ENCODE peak calls at places on chromosome 14, in six cellular contexts. Q is endothelial cell, M is AML-193, Z is left cardiac atrium, F is left colon, W is EH. Y is an unnamed sample.

GRCh38 chr14:52397844-52398243 is 83.7 kb downstream of the PTGER2 start:
- DNase-seq in Q (no peak), M (no peak), Z (no peak), F (no peak), W (peak), Y (no peak)

GRCh38 chr14:65210118-65210826 is 108.0 kb upstream of the MAX start:
- DNase-seq in Q (no peak), M (peak), Z (no peak), F (no peak), W (peak), Y (no peak)

GRCh38 chr14:64771161-64771560 is 66.9 kb downstream of the PLEKHG3 start:
- DNase-seq in Q (no peak), M (no peak), Z (no peak), F (no peak), W (no peak), Y (no peak)

GRCh38 chr14:79749051-79749450 is 462.3 kb downstream of the DIO2 start:
- DNase-seq in Q (no peak), M (no peak), Z (no peak), F (no peak), W (no peak), Y (no peak)

GRCh38 chr14:37663498-37663897 is 68.1 kb downstream of the TTC6 start:
- DNase-seq in Q (no peak), M (no peak), Z (no peak), F (no peak), W (no peak), Y (no peak)

GRCh38 chr14:69573841-69574265 is 818 bp downstream of the CCDC177 start:
- DNase-seq in Q (no peak), M (no peak), Z (no peak), F (no peak), W (no peak), Y (no peak)

GRCh38 chr14:24162083-24162482 is 1.0 kb downstream of the IRF9 start:
- DNase-seq in Q (no peak), M (no peak), Z (no peak), F (no peak), W (peak), Y (no peak)

GRCh38 chr14:95258754-95259593 is 60.7 kb downstream of the CLMN start:
- DNase-seq in Q (peak), M (no peak), Z (peak), F (no peak), W (no peak), Y (no peak)

GRCh38 chr14:73723411-73723798 is 9.2 kb upstream of the PNMA1 start:
- DNase-seq in Q (no peak), M (no peak), Z (no peak), F (no peak), W (peak), Y (no peak)